ENCODE peak calls at places on chromosome 14, in nine cellular contexts. H is H1, U is foreskin fibroblast, B is mammary epithelial cell, W is tibial nerve, F is SK-N-SH, I is brain microvascular endothelial cell, O is AG10803, N is fibroblast of lung. L is an unnamed sample.

GRCh38 chr14:96239759-96240158 is 16.3 kb upstream of the BDKRB1 start:
- DNase-seq in B (no peak), O (no peak), H (no peak), N (no peak), W (no peak), I (no peak), U (no peak), F (no peak), L (no peak)

GRCh38 chr14:26427059-26427458 is 170.8 kb downstream of the NOVA1 start:
- DNase-seq in B (no peak), F (no peak), W (no peak), N (peak; percentile 78), U (peak; percentile 33), O (peak; percentile 5), I (no peak), H (no peak), L (no peak)

GRCh38 chr14:33315721-33316120 is 377.0 kb downstream of the NPAS3 start:
- DNase-seq in U (no peak), F (no peak), W (no peak), B (no peak), I (no peak), O (peak; percentile 13), N (no peak), H (no peak), L (no peak)

GRCh38 chr14:102817942-102818940 is 41.0 kb downstream of the TRAF3 start:
- DNase-seq in N (peak; percentile 60), B (peak; percentile 37), O (peak; percentile 25), F (no peak), H (no peak), I (no peak), W (no peak), U (peak; percentile 52), L (no peak)

GRCh38 chr14:33210304-33210703 is 271.6 kb downstream of the NPAS3 start:
- DNase-seq in B (no peak), W (no peak), N (peak; percentile 42), I (peak; percentile 20), O (peak; percentile 15), U (peak; percentile 5), F (no peak), H (peak; percentile 53), L (no peak)

GRCh38 chr14:55071870-55072640 is 20.6 kb downstream of the MAPK1IP1L start:
- DNase-seq in F (no peak), U (peak; percentile 59), B (peak; percentile 95), O (peak; percentile 93), I (peak; percentile 72), H (no peak), W (no peak), N (peak; percentile 98), L (peak; percentile 90)

GRCh38 chr14:93857500-93857899 is 69.2 kb upstream of the PRIMA1 start:
- DNase-seq in H (no peak), N (no peak), W (no peak), O (no peak), U (no peak), F (no peak), B (no peak), I (no peak), L (no peak)

GRCh38 chr14:93281937-93282336 is 50.9 kb downstream of the BTBD7 start:
- DNase-seq in O (no peak), I (no peak), W (no peak), N (peak; percentile 62), U (no peak), B (no peak), F (no peak), H (no peak), L (no peak)

GRCh38 chr14:63435838-63436237 is 107.3 kb downstream of the PPP2R5E start:
- DNase-seq in W (peak; percentile 35), N (peak; percentile 50), F (no peak), H (no peak), U (peak; percentile 88), B (no peak), I (peak; percentile 22), O (peak; percentile 90), L (peak; percentile 40)

GRCh38 chr14:103543140-103543539 is 14.1 kb downstream of the TRMT61A start:
- DNase-seq in B (no peak), F (peak; percentile 45), O (no peak), N (no peak), U (no peak), I (no peak), H (no peak), W (no peak), L (no peak)

GRCh38 chr14:24443053-24443683 is 592 bp upstream of the SDR39U1 start:
- DNase-seq in W (no peak), I (no peak), N (no peak), B (no peak), U (no peak), O (no peak), F (no peak), H (no peak), L (no peak)

GRCh38 chr14:23364604-23365352 is at the start of gene EFS:
- DNase-seq in F (peak; percentile 75), H (peak; percentile 64), N (peak; percentile 47), U (peak; percentile 15), W (peak; percentile 37), O (peak; percentile 38), B (no peak), I (no peak), L (no peak)

GRCh38 chr14:55454264-55455151 is 14.1 kb upstream of the TBPL2 start:
- DNase-seq in W (no peak), N (peak; percentile 89), B (peak; percentile 71), F (peak; percentile 79), U (peak; percentile 76), H (peak; percentile 42), I (peak; percentile 38), O (peak; percentile 52), L (no peak)

GRCh38 chr14:75476274-75476995 is 45.8 kb upstream of the BATF start:
- DNase-seq in U (no peak), W (no peak), B (no peak), F (no peak), H (no peak), O (peak; percentile 40), I (no peak), N (peak; percentile 6), L (no peak)

GRCh38 chr14:99481745-99482099 is 513 bp downstream of the CCNK start:
- DNase-seq in B (peak; percentile 46), N (peak; percentile 50), O (peak; percentile 46), W (no peak), F (no peak), I (peak; percentile 18), U (peak; percentile 54), H (no peak), L (no peak)

GRCh38 chr14:32998433-32998832 is 59.8 kb downstream of the NPAS3 start:
- DNase-seq in W (no peak), F (no peak), H (no peak), I (peak; percentile 16), O (peak; percentile 21), U (peak; percentile 59), N (peak; percentile 17), B (peak; percentile 9), L (no peak)

GRCh38 chr14:77590845-77591506 is 25.5 kb downstream of the SPTLC2 start:
- DNase-seq in W (no peak), U (no peak), O (no peak), I (no peak), H (no peak), N (no peak), B (peak; percentile 87), F (no peak), L (no peak)

GRCh38 chr14:75428230-75429104 is 645 bp downstream of the JDP2 start:
- DNase-seq in F (peak; percentile 73), N (peak; percentile 32), U (peak; percentile 66), W (no peak), H (no peak), O (peak; percentile 38), B (peak; percentile 23), I (no peak), L (no peak)

GRCh38 chr14:78595797-78596196 is 425.6 kb downstream of the NRXN3 start:
- DNase-seq in W (no peak), U (peak; percentile 34), B (no peak), N (no peak), F (peak; percentile 27), H (peak; percentile 48), O (no peak), I (no peak), L (no peak)

GRCh38 chr14:88841741-88842140 is 17.3 kb downstream of the TTC8 start:
- DNase-seq in W (no peak), B (peak; percentile 23), O (no peak), N (peak; percentile 65), F (no peak), I (no peak), H (no peak), U (peak; percentile 42), L (no peak)

GRCh38 chr14:67733609-67734008 is 31.9 kb downstream of the RDH12 start:
- DNase-seq in I (peak; percentile 13), U (no peak), W (no peak), B (no peak), O (no peak), F (no peak), N (no peak), H (no peak), L (no peak)

GRCh38 chr14:84519836-84520235 is 1010.1 kb upstream of the FLRT2 start:
- DNase-seq in O (no peak), I (no peak), H (no peak), U (no peak), F (no peak), W (no peak), B (no peak), N (no peak), L (no peak)

GRCh38 chr14:84523746-84524145 is 1006.2 kb upstream of the FLRT2 start:
- DNase-seq in I (no peak), F (no peak), B (no peak), W (no peak), N (no peak), U (no peak), H (no peak), O (no peak), L (no peak)

GRCh38 chr14:84520711-84521338 is 1009.1 kb upstream of the FLRT2 start:
- DNase-seq in N (peak; percentile 14), B (no peak), O (peak; percentile 0), W (no peak), F (no peak), I (peak; percentile 34), U (peak; percentile 4), H (no peak), L (no peak)
- H3K4me3 ChIP-seq in N (no peak overlapping the region), B (no peak overlapping the region), O (no peak overlapping the region), W (no peak overlapping the region), F (no peak overlapping the region), I (no peak overlapping the region), U (no peak overlapping the region), H (no peak overlapping the region), L (no peak overlapping the region)

GRCh38 chr14:20781805-20782204 is 737 bp downstream of the RNASE6 start:
- DNase-seq in H (no peak), O (no peak), F (no peak), N (no peak), B (no peak), U (no peak), I (no peak), W (no peak), L (no peak)
- H3K4me3 ChIP-seq in H (no peak overlapping the region), O (no peak overlapping the region), F (no peak overlapping the region), N (no peak overlapping the region), B (no peak overlapping the region), U (no peak overlapping the region), I (no peak overlapping the region), W (peak overlapping the region; percentile 24), L (no peak overlapping the region)

GRCh38 chr14:35235840-35236239 is 56.3 kb upstream of the PSMA6 start:
- DNase-seq in U (no peak), B (no peak), F (no peak), O (no peak), N (no peak), W (no peak), H (no peak), I (no peak), L (no peak)
- H3K4me3 ChIP-seq in U (no peak overlapping the region), B (no peak overlapping the region), F (no peak overlapping the region), O (no peak overlapping the region), N (no peak overlapping the region), W (no peak overlapping the region), H (no peak overlapping the region), I (no peak overlapping the region), L (no peak overlapping the region)

GRCh38 chr14:105328678-105329390 is 14.3 kb downstream of the PACS2 start:
- DNase-seq in H (no peak), I (no peak), F (peak; percentile 35), O (no peak), B (no peak), U (no peak), W (no peak), N (no peak), L (no peak)
- H3K4me3 ChIP-seq in H (no peak overlapping the region), I (no peak overlapping the region), F (no peak overlapping the region), O (no peak overlapping the region), B (no peak overlapping the region), U (no peak overlapping the region), W (no peak overlapping the region), N (no peak overlapping the region), L (no peak overlapping the region)

L was measured in AG04449.